ENCODE peak calls at places on chromosomes 3 and 15, in seven cellular contexts. F is neural progenitor cell, G is uterus, Z is WTC11, R is psoas muscle, M is Caco-2, W is Panc1. V is an unnamed sample.

GRCh38 chr3:81726735-81727134 is 34.7 kb downstream of the GBE1 start:
- DNase-seq in F (no peak), G (no peak), Z (no peak), R (no peak), M (no peak), W (no peak), V (no peak)

GRCh38 chr3:38782148-38782547 is 33.9 kb downstream of the SCN10A start:
- DNase-seq in F (no peak), G (no peak), Z (no peak), R (no peak), M (peak), W (no peak), V (no peak)

GRCh38 chr3:14265246-14265962 is 86.8 kb downstream of the LSM3 start:
- DNase-seq in F (no peak), G (no peak), Z (no peak), R (no peak), M (peak), W (no peak), V (no peak)

GRCh38 chr3:171810278-171811058 is at the start of gene PLD1:
- DNase-seq in F (peak), G (no peak), Z (peak), R (peak), M (peak), W (no peak), V (peak)

GRCh38 chr15:83206971-83207621 is 527 bp downstream of the HDGFL3 start:
- DNase-seq in F (peak), G (peak), Z (peak), R (peak), M (peak), W (no peak), V (peak)

GRCh38 chr15:60392986-60393811 is 4.6 kb downstream of the ANXA2 start:
- DNase-seq in F (no peak), G (peak), Z (no peak), R (peak), M (peak), W (peak), V (peak)

GRCh38 chr3:20040476-20041196 is 390 bp downstream of the KAT2B start:
- DNase-seq in F (peak), G (peak), Z (peak), R (peak), M (peak), W (no peak), V (peak)

GRCh38 chr3:172102123-172102882 is 62.9 kb downstream of the FNDC3B start:
- DNase-seq in F (no peak), G (no peak), Z (no peak), R (no peak), M (no peak), W (no peak), V (no peak)

GRCh38 chr3:82940124-82940523 is 1178.7 kb upstream of the GBE1 start:
- DNase-seq in F (no peak), G (peak), Z (no peak), R (no peak), M (no peak), W (no peak), V (no peak)

GRCh38 chr15:66617137-66618090 is 51.6 kb upstream of the LCTL start:
- DNase-seq in F (no peak), G (peak), Z (peak), R (peak), M (no peak), W (no peak), V (no peak)

GRCh38 chr3:105827959-105828358 is 40.9 kb downstream of the CBLB start:
- DNase-seq in F (no peak), G (peak), Z (no peak), R (no peak), M (peak), W (peak), V (peak)

GRCh38 chr3:194101592-194102432 is 34.1 kb upstream of the HES1 start:
- DNase-seq in F (no peak), G (no peak), Z (no peak), R (no peak), M (peak), W (no peak), V (no peak)

GRCh38 chr3:128084675-128085021 is 32.4 kb downstream of the SEC61A1 start:
- DNase-seq in F (no peak), G (no peak), Z (no peak), R (no peak), M (peak), W (no peak), V (no peak)

GRCh38 chr3:46501702-46502101 is 3.9 kb downstream of the RTP3 start:
- DNase-seq in F (no peak), G (no peak), Z (no peak), R (no peak), M (no peak), W (no peak), V (no peak)

GRCh38 chr3:197376020-197376419 is 77.6 kb upstream of the DLG1 start:
- DNase-seq in F (no peak), G (no peak), Z (no peak), R (no peak), M (no peak), W (no peak), V (no peak)

GRCh38 chr3:47348411-47349154 is 32.2 kb upstream of the PTPN23 start:
- DNase-seq in F (no peak), G (no peak), Z (no peak), R (no peak), M (no peak), W (no peak), V (no peak)

GRCh38 chr15:61584410-61584809 is 355.3 kb upstream of the RORA start:
- DNase-seq in F (peak), G (no peak), Z (no peak), R (no peak), M (peak), W (no peak), V (no peak)

GRCh38 chr3:127172670-127173515 is 20.0 kb upstream of the PRR23E start:
- DNase-seq in F (no peak), G (no peak), Z (no peak), R (no peak), M (no peak), W (no peak), V (peak)

GRCh38 chr3:11019116-11019515 is 26.6 kb downstream of the SLC6A1 start:
- DNase-seq in F (no peak), G (no peak), Z (no peak), R (no peak), M (no peak), W (no peak), V (no peak)

GRCh38 chr15:74790080-74790916 is 8.4 kb downstream of the CSK start:
- DNase-seq in F (no peak), G (peak), Z (no peak), R (peak), M (no peak), W (no peak), V (no peak)

GRCh38 chr3:162295323-162295983 is 798.8 kb downstream of the OTOL1 start:
- DNase-seq in F (no peak), G (no peak), Z (no peak), R (no peak), M (no peak), W (peak), V (no peak)

GRCh38 chr15:52653451-52653964 is 25.7 kb downstream of the ATOSA start:
- DNase-seq in F (peak), G (no peak), Z (no peak), R (no peak), M (no peak), W (peak), V (no peak)

GRCh38 chr3:37862712-37863551 is 1.3 kb downstream of the CTDSPL start:
- DNase-seq in F (peak), G (peak), Z (no peak), R (peak), M (peak), W (no peak), V (no peak)

GRCh38 chr3:139318431-139318816 is 25.4 kb upstream of the MRPS22 start:
- DNase-seq in F (no peak), G (no peak), Z (no peak), R (no peak), M (no peak), W (no peak), V (no peak)

GRCh38 chr3:28950614-28951013 is 330.3 kb upstream of the RBMS3 start:
- DNase-seq in F (no peak), G (no peak), Z (no peak), R (no peak), M (no peak), W (no peak), V (no peak)

GRCh38 chr3:28948685-28949084 is 332.2 kb upstream of the RBMS3 start:
- DNase-seq in F (no peak), G (no peak), Z (no peak), R (no peak), M (no peak), W (no peak), V (no peak)

GRCh38 chr3:28949580-28949979 is 331.3 kb upstream of the RBMS3 start:
- DNase-seq in F (no peak), G (no peak), Z (no peak), R (no peak), M (no peak), W (no peak), V (no peak)

DNA sequence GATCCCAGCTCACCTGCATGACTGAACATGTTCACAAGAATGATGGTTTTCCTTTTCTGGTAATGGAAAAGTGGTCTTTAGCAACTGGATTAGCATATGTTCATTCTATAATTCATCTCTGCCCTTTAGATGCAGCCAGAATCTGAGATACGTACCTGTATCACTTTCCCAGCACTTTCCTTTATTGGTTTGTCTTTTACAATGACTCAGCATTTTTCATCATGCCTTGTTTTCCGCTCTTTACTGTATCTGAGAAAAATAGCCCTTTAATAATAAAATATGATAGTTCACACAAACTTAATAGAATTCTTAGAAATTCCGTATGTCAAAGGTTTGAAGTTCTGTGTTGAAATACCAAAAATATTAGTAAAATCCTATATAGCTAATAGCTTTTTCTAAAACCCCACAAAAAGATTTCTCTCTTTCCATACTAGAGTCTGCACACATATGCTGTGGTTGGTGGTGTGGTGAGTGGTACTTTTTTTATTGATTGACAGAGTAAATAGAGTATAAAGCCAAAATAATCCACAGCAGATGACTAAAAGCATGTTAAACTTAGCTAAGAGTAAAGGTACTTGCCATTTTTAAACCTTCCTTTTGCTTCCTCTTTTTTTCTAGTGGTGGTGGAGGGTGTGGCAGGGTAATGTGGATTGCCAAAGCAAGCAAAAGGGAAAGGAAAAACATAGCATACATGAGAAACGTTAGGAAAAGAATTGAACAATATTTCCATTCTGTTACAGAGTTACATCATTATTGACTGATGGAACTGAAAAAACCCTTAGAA is 328.9 kb upstream of the RBMS3 start:
- DNase-seq in F (no peak), G (no peak), Z (no peak), R (no peak), M (no peak), W (no peak), V (no peak)
- TF ChIP-seq CTCF in F (no peak), G (no peak), Z (no peak), R (no peak), M (no peak), W (no peak), V (peak)

DNA sequence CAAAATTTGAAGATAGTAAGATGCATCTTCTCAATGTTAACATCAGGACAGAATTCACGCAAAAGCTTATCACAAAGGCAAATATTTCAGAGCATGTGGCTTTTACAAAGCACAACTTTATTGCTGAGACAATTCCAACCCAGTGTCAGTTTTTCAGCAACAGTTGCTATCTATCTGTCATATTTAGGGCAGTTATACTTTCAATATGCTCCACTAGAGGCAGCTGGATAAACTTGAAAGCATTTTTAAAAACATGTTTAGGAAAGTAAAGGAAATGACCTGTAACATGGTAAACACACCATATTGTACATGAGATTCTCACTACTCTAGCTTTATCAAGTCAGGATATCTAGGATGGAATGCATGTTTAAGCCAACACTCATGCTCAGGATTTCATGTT is 63.7 kb upstream of the CPB1 start:
- DNase-seq in F (no peak), G (no peak), Z (no peak), R (no peak), M (no peak), W (no peak), V (no peak)
- TF ChIP-seq CTCF in F (no peak), G (no peak), Z (no peak), R (no peak), M (no peak), W (no peak), V (no peak)

DNA sequence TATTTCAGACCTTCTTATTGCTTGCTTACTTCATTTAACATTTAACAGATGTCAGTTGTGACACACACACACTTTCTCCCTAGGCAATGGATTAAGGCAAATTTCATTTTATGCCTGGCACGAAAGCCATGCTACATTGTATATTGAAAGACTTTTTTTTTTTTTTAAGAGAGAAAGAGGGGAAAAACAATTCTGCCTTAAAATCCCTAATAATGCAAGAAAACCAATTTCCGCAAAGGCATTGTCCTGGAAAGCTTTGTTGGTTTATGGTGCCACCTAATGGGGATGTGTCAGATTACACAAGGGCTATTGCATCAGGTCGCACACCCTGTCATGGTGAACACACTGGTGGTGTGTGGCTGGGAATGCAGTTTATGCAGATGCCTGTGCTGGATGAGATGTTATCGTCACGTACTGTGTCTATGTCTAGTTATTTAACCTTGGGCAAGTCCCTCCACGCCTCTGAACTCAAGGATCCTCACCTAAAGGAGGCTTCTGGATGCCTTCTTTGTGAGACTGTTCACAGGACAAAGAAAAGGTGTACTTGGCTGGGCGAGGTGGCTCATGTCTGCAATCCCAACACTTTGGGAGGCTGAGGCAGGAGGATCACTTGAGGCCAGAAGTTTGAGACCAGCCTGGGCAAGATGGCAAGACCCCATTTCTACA is 37.3 kb upstream of the RFTN1 start:
- DNase-seq in F (peak), G (peak), Z (peak), R (peak), M (peak), W (peak), V (peak)
- TF ChIP-seq CTCF in F (peak), G (peak), Z (peak), R (peak), M (peak), W (peak), V (peak)

GRCh38 chr3:35864871-35865270 is 225.5 kb downstream of the ARPP21 start:
- DNase-seq in F (no peak), G (no peak), Z (no peak), R (no peak), M (no peak), W (no peak), V (no peak)
- TF ChIP-seq CTCF in F (peak), G (no peak), Z (no peak), R (no peak), M (no peak), W (no peak), V (no peak)